ENCODE peak calls at places on chromosomes 13 and 19, in ten cellular contexts. C is NCI-H526; H is NAMALWA; I is naive thymus-derived CD8-positive, alpha-beta T cell; X is stimulated activated CD4-positive, alpha-beta T cell treated with anti-CD3 and anti-CD28 coated beads, TNF-alpha, amount 100 ng/mL, for 48 hours; R is astrocyte of the cerebellum; P is uterus; O is GM13977; W is C1 segment of cervical spinal cord; U is RPMI7951. T is an unnamed sample.

GRCh38 chr13:26693749-26694463 is 66.7 kb downstream of the GPR12 start:
- DNase-seq in P (no peak), C (no peak), U (no peak), W (no peak), H (no peak), I (no peak), X (no peak), R (no peak), O (no peak), T (no peak)

GRCh38 chr13:66914155-66914554 is 316.0 kb downstream of the PCDH9 start:
- DNase-seq in H (no peak), R (no peak), X (no peak), U (peak), P (no peak), C (no peak), I (no peak), W (no peak), O (no peak), T (no peak)

GRCh38 chr13:85847012-85847411 is 47.8 kb upstream of the SLITRK6 start:
- DNase-seq in P (no peak), U (no peak), O (no peak), R (no peak), C (no peak), I (no peak), W (no peak), H (no peak), X (no peak), T (no peak)

GRCh38 chr13:45316210-45316799 is 24.7 kb downstream of the TPT1 start:
- DNase-seq in U (no peak), R (no peak), C (no peak), P (no peak), O (no peak), X (no peak), H (no peak), W (no peak), I (no peak), T (no peak)

GRCh38 chr19:33280351-33280921 is 21.9 kb downstream of the CEBPA start:
- DNase-seq in I (no peak), H (peak), W (no peak), O (peak), R (no peak), U (no peak), X (peak), C (peak), P (no peak), T (no peak)

GRCh38 chr13:90205081-90205480 is 1142.4 kb upstream of the MIR17HG start:
- DNase-seq in I (no peak), W (no peak), X (no peak), P (no peak), C (no peak), H (no peak), O (no peak), U (no peak), R (no peak), T (no peak)

GRCh38 chr13:72864142-72865035 is 82.5 kb downstream of the PIBF1 start:
- DNase-seq in O (peak), H (no peak), R (peak), I (no peak), U (no peak), X (no peak), W (no peak), C (no peak), P (no peak), T (no peak)

GRCh38 chr13:112005925-112006324 is 61.0 kb upstream of the SOX1 start:
- DNase-seq in O (no peak), P (no peak), W (no peak), U (no peak), C (no peak), H (no peak), R (no peak), X (no peak), I (no peak), T (no peak)

GRCh38 chr13:98493035-98493401 is 83.9 kb downstream of the STK24 start:
- DNase-seq in R (no peak), I (no peak), X (no peak), P (no peak), H (no peak), W (no peak), O (no peak), C (no peak), U (no peak), T (no peak)

GRCh38 chr13:75636339-75637095 is 387 bp downstream of the LMO7 start:
- DNase-seq in W (peak), X (peak), P (peak), U (peak), R (no peak), I (peak), H (no peak), O (peak), C (peak), T (no peak)

GRCh38 chr13:45219938-45220375 is 19.1 kb upstream of the KCTD4 start:
- DNase-seq in H (no peak), P (no peak), C (no peak), W (no peak), O (no peak), U (peak), R (no peak), X (no peak), I (no peak), T (no peak)

GRCh38 chr19:44718441-44719261 is 19.7 kb downstream of the CEACAM16 start:
- DNase-seq in X (no peak), P (peak), U (peak), C (no peak), O (no peak), I (no peak), R (no peak), W (peak), H (no peak), T (peak)

GRCh38 chr19:35261356-35262100 is 7.2 kb upstream of the USF2 start:
- DNase-seq in W (no peak), O (no peak), I (no peak), P (no peak), C (no peak), R (no peak), U (no peak), X (no peak), H (no peak), T (no peak)

GRCh38 chr19:1435378-1435989 is 2.7 kb upstream of the RPS15 start:
- DNase-seq in H (no peak), P (no peak), O (no peak), C (no peak), W (no peak), X (no peak), R (no peak), U (no peak), I (no peak), T (no peak)

GRCh38 chr13:31043891-31044657 is 111.6 kb downstream of the TEX26 start:
- DNase-seq in H (peak), O (peak), U (peak), P (peak), C (peak), X (peak), I (peak), W (peak), R (peak), T (peak)

GRCh38 chr13:110592670-110593069 is 22.7 kb upstream of the NAXD start:
- DNase-seq in P (no peak), U (peak), C (no peak), I (no peak), O (no peak), X (no peak), R (no peak), W (no peak), H (no peak), T (no peak)

GRCh38 chr19:28313633-28314032 is 899.3 kb downstream of the UQCRFS1 start:
- DNase-seq in O (no peak), R (peak), P (peak), W (no peak), H (no peak), X (no peak), I (no peak), U (peak), C (no peak), T (no peak)

GRCh38 chr13:45016792-45017425 is 27.6 kb downstream of the GPALPP1 start:
- DNase-seq in C (no peak), H (no peak), I (no peak), R (no peak), O (no peak), W (no peak), P (no peak), U (no peak), X (no peak), T (no peak)

GRCh38 chr13:36549771-36550170 is 117.5 kb downstream of the CCNA1 start:
- DNase-seq in W (no peak), C (peak), O (no peak), R (no peak), I (no peak), U (no peak), X (no peak), H (peak), P (no peak), T (no peak)

GRCh38 chr13:100875392-100876043 is 200.9 kb upstream of the TMTC4 start:
- DNase-seq in U (peak), C (no peak), I (no peak), H (no peak), O (peak), W (no peak), R (peak), X (no peak), P (no peak), T (no peak)

GRCh38 chr19:47049307-47049700 is 880 bp upstream of the TMEM160 start:
- DNase-seq in H (no peak), O (no peak), W (no peak), U (peak), R (peak), C (no peak), P (no peak), I (no peak), X (no peak), T (no peak)

GRCh38 chr19:2477732-2478191 is 1.8 kb downstream of the GADD45B start:
- DNase-seq in H (peak), O (no peak), W (peak), P (peak), I (no peak), U (peak), C (no peak), X (no peak), R (no peak), T (no peak)

GRCh38 chr19:2064395-2064787 is 13.3 kb upstream of the MKNK2 start:
- DNase-seq in W (no peak), X (no peak), P (no peak), H (no peak), C (no peak), U (no peak), R (no peak), I (no peak), O (no peak), T (no peak)

GRCh38 chr13:106151056-106151699 is 384.3 kb downstream of the EFNB2 start:
- DNase-seq in X (no peak), H (no peak), U (peak), P (no peak), I (no peak), R (peak), C (no peak), O (no peak), W (no peak), T (no peak)

GRCh38 chr19:39167461-39168257 is 29.1 kb upstream of the NCCRP1 start:
- DNase-seq in H (no peak), R (no peak), I (no peak), X (no peak), P (no peak), W (peak), O (no peak), C (peak), U (no peak), T (no peak)

GRCh38 chr13:28357247-28357825 is 137.6 kb downstream of the FLT1 start:
- DNase-seq in H (no peak), I (no peak), C (no peak), W (no peak), U (no peak), O (no peak), P (no peak), X (no peak), R (no peak), T (no peak)

GRCh38 chr19:17473041-17473440 is 2.7 kb downstream of the SLC27A1 start:
- DNase-seq in W (no peak), P (no peak), X (no peak), I (no peak), C (no peak), H (no peak), U (peak), R (peak), O (no peak), T (no peak)

GRCh38 chr13:39451860-39452301 is 151.1 kb downstream of the LHFPL6 start:
- DNase-seq in O (no peak), X (no peak), H (peak), R (peak), W (no peak), I (no peak), C (no peak), U (peak), P (no peak), T (no peak)

T was measured in iPS DF 6.9.